ENCODE peak calls at places on chromosomes 6 and 20, in four cellular contexts. One of them, this sample, is unnamed.

GRCh38 chr6:153931431-153931830 is 107.6 kb upstream of the OPRM1 start:
- DNase-seq in esophagus squamous epithelium: no peak
- DNase-seq in IMR-90: no peak
- DNase-seq in HCT116: no peak
- DNase-seq in this sample: no peak

GRCh38 chr6:2973656-2974055 is 2.3 kb upstream of the SERPINB6 start:
- DNase-seq in esophagus squamous epithelium: no peak
- DNase-seq in HCT116: no peak
- DNase-seq in IMR-90: no peak
- DNase-seq in this sample: no peak

GRCh38 chr6:34011298-34011697 is 134.6 kb downstream of the GRM4 start:
- DNase-seq in esophagus squamous epithelium: no peak
- DNase-seq in HCT116: no peak
- DNase-seq in IMR-90: no peak
- DNase-seq in this sample: no peak

GRCh38 chr6:118784641-118785164 is 109.2 kb upstream of the ASF1A start:
- DNase-seq in HCT116: no peak
- DNase-seq in IMR-90: peak
- DNase-seq in esophagus squamous epithelium: no peak
- DNase-seq in this sample: peak

GRCh38 chr20:63106108-63106764 is 99.5 kb upstream of the BHLHE23 start:
- DNase-seq in HCT116: no peak
- DNase-seq in esophagus squamous epithelium: no peak
- DNase-seq in IMR-90: peak
- DNase-seq in this sample: peak

GRCh38 chr6:317068-317451 is 24.8 kb downstream of the DUSP22 start:
- DNase-seq in IMR-90: no peak
- DNase-seq in esophagus squamous epithelium: no peak
- DNase-seq in HCT116: no peak
- DNase-seq in this sample: no peak

GRCh38 chr6:137852346-137852745 is 14.7 kb upstream of the TNFAIP3 start:
- DNase-seq in esophagus squamous epithelium: no peak
- DNase-seq in IMR-90: peak
- DNase-seq in HCT116: no peak
- DNase-seq in this sample: no peak

GRCh38 chr20:62220666-62221568 is 839 bp upstream of the HRH3 start:
- DNase-seq in esophagus squamous epithelium: no peak
- DNase-seq in IMR-90: no peak
- DNase-seq in HCT116: no peak
- DNase-seq in this sample: no peak

GRCh38 chr20:10622657-10623418 is 51.0 kb downstream of the JAG1 start:
- DNase-seq in esophagus squamous epithelium: no peak
- DNase-seq in IMR-90: peak
- DNase-seq in HCT116: no peak
- DNase-seq in this sample: no peak

GRCh38 chr6:6688951-6689350 is 100.4 kb downstream of the LY86 start:
- DNase-seq in esophagus squamous epithelium: no peak
- DNase-seq in IMR-90: no peak
- DNase-seq in HCT116: no peak
- DNase-seq in this sample: no peak

GRCh38 chr6:89321571-89321970 is 6.5 kb upstream of the GABRR2 start:
- DNase-seq in esophagus squamous epithelium: no peak
- DNase-seq in IMR-90: no peak
- DNase-seq in HCT116: no peak
- DNase-seq in this sample: no peak

GRCh38 chr6:78670802-78671201 is 196.5 kb upstream of the IRAK1BP1 start:
- DNase-seq in IMR-90: no peak
- DNase-seq in HCT116: no peak
- DNase-seq in esophagus squamous epithelium: no peak
- DNase-seq in this sample: no peak

DNA sequence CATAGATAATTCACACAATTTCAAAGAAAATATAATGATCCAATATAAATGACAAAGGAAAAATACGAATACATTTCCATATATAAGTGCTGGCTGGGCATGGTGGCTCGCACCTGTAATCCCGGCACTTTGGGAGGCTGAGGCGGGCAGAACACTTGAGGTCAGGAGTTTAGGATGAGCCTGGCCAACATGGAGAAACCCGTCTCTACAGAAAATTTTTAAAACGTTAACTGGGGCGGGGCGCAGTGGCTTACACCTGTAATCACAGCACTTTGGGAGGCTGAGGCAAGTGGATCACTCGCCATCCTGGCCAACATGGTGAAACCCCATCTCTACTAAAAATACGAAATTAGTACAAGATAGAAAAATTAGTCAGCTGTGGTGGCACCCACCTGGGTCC is 14.9 kb upstream of the MAPK13 start:
- DNase-seq in IMR-90: no peak
- DNase-seq in esophagus squamous epithelium: no peak
- DNase-seq in HCT116: no peak
- DNase-seq in this sample: no peak
- TF ChIP-seq POLR2A in IMR-90: no peak
- TF ChIP-seq POLR2A in esophagus squamous epithelium: no peak
- TF ChIP-seq POLR2A in HCT116: no peak
- TF ChIP-seq POLR2A in this sample: no peak

DNA sequence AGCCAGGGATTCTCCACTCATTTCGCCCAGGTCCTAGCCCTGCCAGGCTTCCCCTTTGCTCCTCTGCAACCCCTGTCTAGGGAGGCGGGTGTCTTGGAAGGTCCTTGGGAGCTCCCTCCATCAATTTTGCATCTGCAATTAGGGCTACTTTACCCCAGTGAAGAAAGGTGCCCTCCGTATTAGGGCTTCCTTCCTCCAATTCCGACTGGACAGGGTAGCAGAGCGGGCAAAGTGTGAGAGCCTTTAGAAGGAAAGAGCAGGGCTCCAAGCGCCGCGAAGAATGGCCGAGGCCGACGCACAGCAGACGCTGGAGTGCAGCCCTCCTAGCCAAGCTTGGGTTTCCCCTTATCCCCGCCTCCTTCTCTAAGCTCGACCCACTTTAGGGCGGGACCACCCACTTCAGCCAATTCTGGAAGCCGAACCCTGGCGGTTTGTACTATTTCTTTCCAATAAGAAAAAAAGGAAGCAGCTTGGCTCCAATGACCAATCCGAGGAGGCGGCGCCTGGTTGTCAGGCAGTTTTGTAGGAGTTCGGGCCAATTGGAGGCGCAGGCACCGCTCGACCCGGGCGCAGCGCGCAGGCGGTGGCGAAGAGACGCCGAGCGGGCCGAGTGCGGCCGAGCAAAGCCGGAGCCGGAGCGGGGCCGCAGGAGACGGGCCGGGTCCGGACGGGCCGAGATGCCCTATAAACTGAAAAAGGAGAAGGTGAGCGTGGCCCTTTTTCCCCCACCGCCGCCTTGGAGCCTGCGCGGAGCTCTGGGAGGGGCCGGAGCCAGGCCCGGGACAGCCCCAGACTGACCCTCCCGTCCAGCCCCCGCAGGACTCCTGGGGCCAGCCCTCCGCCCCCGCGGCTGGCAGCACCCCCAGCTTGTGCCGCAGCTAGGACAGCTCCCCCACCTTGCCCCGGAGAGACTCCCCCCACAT is at the start of gene PPP2R5D:
- DNase-seq in HCT116: peak
- DNase-seq in esophagus squamous epithelium: peak
- DNase-seq in IMR-90: peak
- DNase-seq in this sample: peak
- TF ChIP-seq POLR2A in HCT116: peak
- TF ChIP-seq POLR2A in esophagus squamous epithelium: no peak
- TF ChIP-seq POLR2A in IMR-90: peak
- TF ChIP-seq POLR2A in this sample: peak

DNA sequence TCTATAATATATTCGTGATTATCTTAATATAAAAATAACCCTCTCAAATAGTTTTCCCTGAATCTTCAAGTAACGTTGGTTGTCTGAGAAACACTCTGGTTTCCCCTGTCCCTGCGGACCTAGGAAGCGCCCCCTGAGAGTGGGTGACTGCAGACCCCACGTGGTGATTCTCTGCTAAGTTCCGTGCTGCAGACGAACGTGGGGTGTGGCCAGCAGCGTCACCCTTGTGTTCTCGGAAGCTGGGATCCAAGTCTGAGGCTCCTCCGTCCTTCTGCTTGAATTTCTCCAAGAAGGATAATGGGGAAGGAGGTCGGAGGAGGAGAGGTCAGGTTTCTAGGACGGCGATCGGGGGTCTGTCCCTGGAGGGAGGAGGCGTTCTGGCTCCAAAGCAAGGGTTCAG is 16.6 kb upstream of the MAP1LC3A start:
- DNase-seq in HCT116: no peak
- DNase-seq in esophagus squamous epithelium: no peak
- DNase-seq in IMR-90: no peak
- DNase-seq in this sample: no peak
- TF ChIP-seq POLR2A in HCT116: no peak
- TF ChIP-seq POLR2A in esophagus squamous epithelium: no peak
- TF ChIP-seq POLR2A in IMR-90: no peak
- TF ChIP-seq POLR2A in this sample: no peak

GRCh38 chr6:31399589-31400466 is 3.6 kb upstream of the MICA start:
- DNase-seq in IMR-90: peak
- DNase-seq in esophagus squamous epithelium: peak
- DNase-seq in HCT116: peak
- DNase-seq in this sample: peak
- TF ChIP-seq POLR2A in IMR-90: peak
- TF ChIP-seq POLR2A in esophagus squamous epithelium: peak
- TF ChIP-seq POLR2A in HCT116: no peak
- TF ChIP-seq POLR2A in this sample: no peak

GRCh38 chr20:2659547-2659946 is 4.5 kb downstream of the IDH3B start:
- DNase-seq in HCT116: no peak
- DNase-seq in IMR-90: no peak
- DNase-seq in esophagus squamous epithelium: no peak
- DNase-seq in this sample: no peak

GRCh38 chr20:2657674-2658073 is 5.2 kb downstream of the NOP56 start:
- DNase-seq in IMR-90: no peak
- DNase-seq in HCT116: no peak
- DNase-seq in esophagus squamous epithelium: no peak
- DNase-seq in this sample: no peak

GRCh38 chr20:2656471-2657117 is 4.2 kb downstream of the NOP56 start:
- DNase-seq in IMR-90: no peak
- DNase-seq in HCT116: no peak
- DNase-seq in esophagus squamous epithelium: no peak
- DNase-seq in this sample: no peak

GRCh38 chr20:2657241-2657640 is 4.8 kb downstream of the NOP56 start:
- DNase-seq in IMR-90: no peak
- DNase-seq in esophagus squamous epithelium: no peak
- DNase-seq in HCT116: no peak
- DNase-seq in this sample: no peak

DNA sequence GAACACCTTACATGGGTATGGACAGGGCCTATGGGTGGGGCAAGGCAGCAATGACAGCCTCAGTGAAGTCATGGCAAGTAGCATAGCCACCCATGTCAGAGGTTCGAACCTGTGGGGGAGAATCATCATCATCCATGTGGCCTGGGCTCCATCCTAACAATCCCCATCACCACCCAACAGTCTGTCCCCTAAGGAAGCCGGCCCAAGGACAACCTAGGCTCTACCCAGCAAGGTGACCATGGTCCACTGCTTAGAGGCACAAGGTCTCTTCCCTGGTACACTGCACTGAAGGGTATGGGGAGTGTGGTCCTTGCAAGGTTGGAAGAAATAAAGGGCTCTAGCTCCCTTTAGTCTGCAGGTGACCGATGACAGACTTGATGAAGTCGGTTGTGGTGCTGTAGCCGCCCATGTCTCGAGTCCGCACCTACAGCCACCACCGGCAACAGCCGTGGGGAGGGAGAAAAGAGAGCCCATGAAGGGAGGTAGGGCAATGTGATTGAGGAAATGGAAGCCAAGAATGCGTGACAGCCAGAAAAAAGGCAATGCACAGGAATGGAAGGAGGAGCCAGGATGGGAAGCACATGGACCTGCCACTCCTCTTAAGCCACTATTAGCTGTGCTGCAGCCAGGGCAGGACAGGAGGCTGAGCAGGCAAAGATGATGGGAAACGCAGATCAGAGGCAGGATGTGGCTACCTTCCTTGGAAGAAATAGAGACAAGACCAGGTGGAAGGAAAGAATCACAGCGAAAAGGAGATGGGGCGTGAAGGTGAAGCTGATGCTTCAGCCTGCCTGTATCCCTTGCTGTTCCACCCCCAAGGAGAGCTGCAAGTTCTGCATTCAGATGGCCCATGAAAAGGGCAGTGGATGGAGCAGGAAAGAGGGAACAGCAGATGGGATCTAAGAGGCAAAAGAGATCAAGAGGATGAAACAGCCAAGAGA is 5.3 kb downstream of the IDH3B start:
- DNase-seq in HCT116: no peak
- DNase-seq in esophagus squamous epithelium: no peak
- DNase-seq in IMR-90: no peak
- DNase-seq in this sample: no peak
- TF ChIP-seq POLR2A in HCT116: no peak
- TF ChIP-seq POLR2A in esophagus squamous epithelium: no peak
- TF ChIP-seq POLR2A in IMR-90: no peak
- TF ChIP-seq POLR2A in this sample: no peak

DNA sequence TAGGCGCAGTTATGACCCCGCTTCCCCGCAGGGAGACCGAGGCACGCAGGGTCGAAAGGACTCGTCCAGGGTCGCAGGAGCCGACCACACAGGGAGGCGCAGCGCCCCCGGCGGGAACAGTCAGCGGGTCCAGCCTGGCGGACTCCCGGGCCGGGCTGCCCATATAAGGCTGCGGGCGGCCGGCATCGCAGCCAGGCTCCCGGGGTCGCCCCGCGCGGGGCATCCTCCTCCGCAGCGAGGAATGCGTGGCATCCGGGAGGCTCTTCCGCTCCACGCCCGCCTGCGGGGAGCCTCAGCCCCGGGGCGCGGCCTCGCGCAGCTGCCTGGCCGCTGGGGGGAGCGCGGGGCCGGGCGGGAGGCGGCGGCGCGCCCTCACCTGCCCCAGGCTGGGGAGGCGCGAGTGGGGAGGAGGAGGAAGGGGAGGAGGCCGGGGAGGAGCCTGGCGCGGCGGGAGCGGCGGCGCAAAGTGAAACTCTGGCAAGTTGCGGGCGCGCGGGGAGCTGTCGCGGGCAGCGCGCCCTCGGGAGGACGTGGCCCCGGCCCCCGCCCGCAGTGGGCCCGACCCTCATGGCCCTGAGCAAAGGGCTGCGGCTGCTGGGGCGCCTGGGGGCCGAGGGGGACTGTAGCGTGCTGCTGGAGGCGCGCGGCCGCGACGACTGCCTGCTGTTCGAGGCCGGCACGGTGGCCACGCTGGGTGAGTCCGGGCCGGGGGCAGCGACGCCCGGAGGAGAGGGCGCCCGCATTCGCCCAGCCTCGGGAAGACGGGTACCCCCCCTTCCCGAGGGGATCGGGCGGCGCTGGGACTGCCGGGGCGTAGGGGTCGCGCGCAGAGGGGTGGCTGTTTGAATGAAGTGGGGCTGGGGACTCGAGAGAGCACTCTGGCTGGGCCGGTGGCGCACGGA is at the start of gene SYNJ2:
- DNase-seq in esophagus squamous epithelium: peak
- DNase-seq in IMR-90: peak
- DNase-seq in HCT116: no peak
- DNase-seq in this sample: peak
- TF ChIP-seq POLR2A in esophagus squamous epithelium: peak
- TF ChIP-seq POLR2A in IMR-90: peak
- TF ChIP-seq POLR2A in HCT116: no peak
- TF ChIP-seq POLR2A in this sample: no peak

GRCh38 chr6:52517502-52518278 is 59.2 kb downstream of the TRAM2 start:
- DNase-seq in HCT116: peak
- DNase-seq in IMR-90: peak
- DNase-seq in esophagus squamous epithelium: no peak
- DNase-seq in this sample: peak
- TF ChIP-seq POLR2A in HCT116: no peak
- TF ChIP-seq POLR2A in IMR-90: peak
- TF ChIP-seq POLR2A in esophagus squamous epithelium: no peak
- TF ChIP-seq POLR2A in this sample: no peak

This sample was measured in suprapubic skin.